ENCODE peak calls at places on chromosomes 5 and 9, in nine cellular contexts. One of them, this sample, is unnamed.

GRCh38 chr9:27888661-27889295 is 315.5 kb upstream of the C9orf72 start:
- DNase-seq in IMR-90: no peak
- DNase-seq in WERI-Rb-1: peak
- DNase-seq in dorsolateral prefrontal cortex: no peak
- DNase-seq in cardiac muscle cell: no peak
- DNase-seq in CD4-positive, alpha-beta memory T cell: peak
- DNase-seq in endodermal cell: peak
- DNase-seq in A549: peak
- DNase-seq in choroid plexus epithelial cell: peak
- DNase-seq in this sample: peak

GRCh38 chr5:68251386-68251785 is 35.8 kb downstream of the PIK3R1 start:
- DNase-seq in A549: no peak
- DNase-seq in cardiac muscle cell: no peak
- DNase-seq in endodermal cell: peak
- DNase-seq in choroid plexus epithelial cell: peak
- DNase-seq in WERI-Rb-1: no peak
- DNase-seq in IMR-90: peak
- DNase-seq in CD4-positive, alpha-beta memory T cell: peak
- DNase-seq in dorsolateral prefrontal cortex: no peak
- DNase-seq in this sample: peak

GRCh38 chr5:169002941-169003555 is 297.9 kb downstream of the SLIT3 start:
- DNase-seq in choroid plexus epithelial cell: no peak
- DNase-seq in A549: no peak
- DNase-seq in CD4-positive, alpha-beta memory T cell: no peak
- DNase-seq in WERI-Rb-1: no peak
- DNase-seq in cardiac muscle cell: no peak
- DNase-seq in endodermal cell: no peak
- DNase-seq in dorsolateral prefrontal cortex: no peak
- DNase-seq in IMR-90: no peak
- DNase-seq in this sample: no peak

GRCh38 chr5:151811593-151812321 is 40.0 kb downstream of the G3BP1 start:
- DNase-seq in endodermal cell: no peak
- DNase-seq in dorsolateral prefrontal cortex: no peak
- DNase-seq in WERI-Rb-1: no peak
- DNase-seq in choroid plexus epithelial cell: peak
- DNase-seq in cardiac muscle cell: no peak
- DNase-seq in CD4-positive, alpha-beta memory T cell: no peak
- DNase-seq in A549: no peak
- DNase-seq in IMR-90: peak
- DNase-seq in this sample: peak

GRCh38 chr5:78648359-78649219 is at the start of gene LHFPL2:
- DNase-seq in choroid plexus epithelial cell: peak
- DNase-seq in WERI-Rb-1: peak
- DNase-seq in CD4-positive, alpha-beta memory T cell: no peak
- DNase-seq in A549: peak
- DNase-seq in IMR-90: peak
- DNase-seq in cardiac muscle cell: peak
- DNase-seq in endodermal cell: peak
- DNase-seq in dorsolateral prefrontal cortex: no peak
- DNase-seq in this sample: peak

GRCh38 chr9:135085830-135086546 is 1.5 kb upstream of the OLFM1 start:
- DNase-seq in choroid plexus epithelial cell: peak
- DNase-seq in A549: peak
- DNase-seq in endodermal cell: peak
- DNase-seq in IMR-90: peak
- DNase-seq in dorsolateral prefrontal cortex: peak
- DNase-seq in WERI-Rb-1: peak
- DNase-seq in CD4-positive, alpha-beta memory T cell: no peak
- DNase-seq in cardiac muscle cell: peak
- DNase-seq in this sample: peak

GRCh38 chr9:117034862-117035261 is 347.8 kb downstream of the TRIM32 start:
- DNase-seq in endodermal cell: peak
- DNase-seq in cardiac muscle cell: peak
- DNase-seq in dorsolateral prefrontal cortex: no peak
- DNase-seq in A549: no peak
- DNase-seq in choroid plexus epithelial cell: peak
- DNase-seq in WERI-Rb-1: no peak
- DNase-seq in IMR-90: peak
- DNase-seq in CD4-positive, alpha-beta memory T cell: no peak
- DNase-seq in this sample: peak

GRCh38 chr5:16913187-16913839 is 22.8 kb downstream of the MYO10 start:
- DNase-seq in CD4-positive, alpha-beta memory T cell: no peak
- DNase-seq in cardiac muscle cell: no peak
- DNase-seq in endodermal cell: no peak
- DNase-seq in IMR-90: no peak
- DNase-seq in WERI-Rb-1: no peak
- DNase-seq in dorsolateral prefrontal cortex: peak
- DNase-seq in A549: no peak
- DNase-seq in choroid plexus epithelial cell: no peak
- DNase-seq in this sample: peak

GRCh38 chr5:96729156-96729555 is 67.0 kb downstream of the CAST start:
- DNase-seq in CD4-positive, alpha-beta memory T cell: no peak
- DNase-seq in IMR-90: no peak
- DNase-seq in WERI-Rb-1: no peak
- DNase-seq in choroid plexus epithelial cell: no peak
- DNase-seq in dorsolateral prefrontal cortex: no peak
- DNase-seq in endodermal cell: no peak
- DNase-seq in cardiac muscle cell: no peak
- DNase-seq in A549: no peak
- DNase-seq in this sample: no peak

GRCh38 chr9:135221576-135221950 is 134.1 kb downstream of the OLFM1 start:
- DNase-seq in choroid plexus epithelial cell: no peak
- DNase-seq in dorsolateral prefrontal cortex: no peak
- DNase-seq in CD4-positive, alpha-beta memory T cell: no peak
- DNase-seq in A549: no peak
- DNase-seq in WERI-Rb-1: no peak
- DNase-seq in IMR-90: no peak
- DNase-seq in endodermal cell: no peak
- DNase-seq in cardiac muscle cell: no peak
- DNase-seq in this sample: no peak

GRCh38 chr5:159826351-159827222 is 89.7 kb upstream of the ADRA1B start:
- DNase-seq in choroid plexus epithelial cell: peak
- DNase-seq in endodermal cell: no peak
- DNase-seq in A549: peak
- DNase-seq in WERI-Rb-1: no peak
- DNase-seq in dorsolateral prefrontal cortex: no peak
- DNase-seq in IMR-90: peak
- DNase-seq in cardiac muscle cell: no peak
- DNase-seq in CD4-positive, alpha-beta memory T cell: no peak
- DNase-seq in this sample: peak

GRCh38 chr5:83209963-83210362 is 132.6 kb downstream of the XRCC4 start:
- DNase-seq in cardiac muscle cell: no peak
- DNase-seq in dorsolateral prefrontal cortex: no peak
- DNase-seq in A549: no peak
- DNase-seq in CD4-positive, alpha-beta memory T cell: no peak
- DNase-seq in WERI-Rb-1: no peak
- DNase-seq in endodermal cell: no peak
- DNase-seq in IMR-90: no peak
- DNase-seq in choroid plexus epithelial cell: no peak
- DNase-seq in this sample: no peak

GRCh38 chr9:116365056-116365471 is 211.5 kb downstream of the PAPPA start:
- DNase-seq in IMR-90: peak
- DNase-seq in WERI-Rb-1: no peak
- DNase-seq in cardiac muscle cell: no peak
- DNase-seq in endodermal cell: no peak
- DNase-seq in A549: no peak
- DNase-seq in CD4-positive, alpha-beta memory T cell: no peak
- DNase-seq in choroid plexus epithelial cell: peak
- DNase-seq in dorsolateral prefrontal cortex: peak
- DNase-seq in this sample: peak

GRCh38 chr9:77433675-77434445 is 214.3 kb downstream of the GNA14 start:
- DNase-seq in A549: peak
- DNase-seq in IMR-90: peak
- DNase-seq in cardiac muscle cell: peak
- DNase-seq in endodermal cell: peak
- DNase-seq in dorsolateral prefrontal cortex: peak
- DNase-seq in CD4-positive, alpha-beta memory T cell: peak
- DNase-seq in choroid plexus epithelial cell: peak
- DNase-seq in WERI-Rb-1: peak
- DNase-seq in this sample: peak

GRCh38 chr5:112929336-112930081 is 7.5 kb upstream of the REEP5 start:
- DNase-seq in choroid plexus epithelial cell: no peak
- DNase-seq in cardiac muscle cell: no peak
- DNase-seq in A549: no peak
- DNase-seq in endodermal cell: no peak
- DNase-seq in IMR-90: peak
- DNase-seq in WERI-Rb-1: no peak
- DNase-seq in CD4-positive, alpha-beta memory T cell: no peak
- DNase-seq in dorsolateral prefrontal cortex: no peak
- DNase-seq in this sample: no peak

GRCh38 chr5:149125386-149125891 is 15.9 kb upstream of the ABLIM3 start:
- DNase-seq in WERI-Rb-1: no peak
- DNase-seq in dorsolateral prefrontal cortex: no peak
- DNase-seq in choroid plexus epithelial cell: peak
- DNase-seq in IMR-90: peak
- DNase-seq in A549: no peak
- DNase-seq in cardiac muscle cell: peak
- DNase-seq in CD4-positive, alpha-beta memory T cell: no peak
- DNase-seq in endodermal cell: peak
- DNase-seq in this sample: peak

GRCh38 chr9:4585135-4585534 is 77.0 kb upstream of the PLPP6 start:
- DNase-seq in endodermal cell: peak
- DNase-seq in choroid plexus epithelial cell: no peak
- DNase-seq in IMR-90: no peak
- DNase-seq in cardiac muscle cell: no peak
- DNase-seq in CD4-positive, alpha-beta memory T cell: no peak
- DNase-seq in A549: no peak
- DNase-seq in dorsolateral prefrontal cortex: no peak
- DNase-seq in WERI-Rb-1: no peak
- DNase-seq in this sample: no peak

GRCh38 chr9:70404261-70404660 is 10.2 kb downstream of the KLF9 start:
- DNase-seq in CD4-positive, alpha-beta memory T cell: no peak
- DNase-seq in A549: no peak
- DNase-seq in choroid plexus epithelial cell: no peak
- DNase-seq in cardiac muscle cell: no peak
- DNase-seq in IMR-90: no peak
- DNase-seq in endodermal cell: peak
- DNase-seq in WERI-Rb-1: no peak
- DNase-seq in dorsolateral prefrontal cortex: no peak
- DNase-seq in this sample: no peak
- H3K4me3 ChIP-seq in CD4-positive, alpha-beta memory T cell: no peak
- H3K4me3 ChIP-seq in A549: no peak
- H3K4me3 ChIP-seq in choroid plexus epithelial cell: no peak
- H3K4me3 ChIP-seq in cardiac muscle cell: no peak
- H3K4me3 ChIP-seq in IMR-90: no peak
- H3K4me3 ChIP-seq in endodermal cell: no peak
- H3K4me3 ChIP-seq in WERI-Rb-1: no peak
- H3K4me3 ChIP-seq in dorsolateral prefrontal cortex: no peak
- H3K4me3 ChIP-seq in this sample: no peak

DNA sequence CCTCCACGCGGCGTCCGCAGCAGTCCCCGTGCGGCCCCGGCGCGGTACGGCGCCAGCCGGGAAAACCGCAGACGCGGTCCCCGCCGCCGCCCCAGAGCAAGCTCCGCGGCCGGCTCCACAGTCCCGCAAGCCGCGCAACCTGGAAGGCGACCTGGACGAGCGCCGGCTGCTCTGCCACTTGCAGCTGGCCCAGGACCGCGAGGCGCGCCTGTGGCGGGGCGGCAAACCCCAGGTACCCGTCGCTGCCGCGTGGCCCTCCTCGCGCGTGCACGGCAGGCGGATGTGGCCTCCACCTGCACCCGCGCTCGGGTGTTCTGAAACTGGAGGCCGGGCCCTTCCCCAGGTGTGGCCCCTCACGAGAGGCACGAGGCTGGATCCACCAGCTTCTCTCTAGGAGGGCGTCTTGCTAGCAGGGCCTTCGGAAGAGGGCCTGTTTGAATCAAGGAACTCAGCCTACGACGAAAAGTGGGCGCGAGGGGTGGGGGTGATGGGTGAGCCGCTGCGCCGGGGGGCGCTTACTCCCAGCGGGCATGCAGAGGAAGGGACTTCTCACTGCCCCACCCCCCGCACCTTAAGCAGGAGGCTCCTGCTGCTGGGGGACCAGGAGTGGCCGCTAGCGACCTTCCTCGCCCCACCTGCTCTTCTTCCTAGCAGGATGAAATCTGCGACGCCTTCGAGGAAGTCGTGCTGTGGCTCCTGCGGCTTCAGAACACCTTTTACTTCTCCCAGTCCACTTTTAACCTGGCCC is 641 bp downstream of the CCNI2 start:
- DNase-seq in choroid plexus epithelial cell: no peak
- DNase-seq in IMR-90: no peak
- DNase-seq in WERI-Rb-1: no peak
- DNase-seq in endodermal cell: peak
- DNase-seq in cardiac muscle cell: peak
- DNase-seq in A549: no peak
- DNase-seq in dorsolateral prefrontal cortex: no peak
- DNase-seq in CD4-positive, alpha-beta memory T cell: peak
- DNase-seq in this sample: no peak
- H3K4me3 ChIP-seq in choroid plexus epithelial cell: no peak
- H3K4me3 ChIP-seq in IMR-90: no peak
- H3K4me3 ChIP-seq in WERI-Rb-1: no peak
- H3K4me3 ChIP-seq in endodermal cell: peak
- H3K4me3 ChIP-seq in cardiac muscle cell: peak
- H3K4me3 ChIP-seq in A549: peak
- H3K4me3 ChIP-seq in dorsolateral prefrontal cortex: peak
- H3K4me3 ChIP-seq in CD4-positive, alpha-beta memory T cell: peak
- H3K4me3 ChIP-seq in this sample: peak

DNA sequence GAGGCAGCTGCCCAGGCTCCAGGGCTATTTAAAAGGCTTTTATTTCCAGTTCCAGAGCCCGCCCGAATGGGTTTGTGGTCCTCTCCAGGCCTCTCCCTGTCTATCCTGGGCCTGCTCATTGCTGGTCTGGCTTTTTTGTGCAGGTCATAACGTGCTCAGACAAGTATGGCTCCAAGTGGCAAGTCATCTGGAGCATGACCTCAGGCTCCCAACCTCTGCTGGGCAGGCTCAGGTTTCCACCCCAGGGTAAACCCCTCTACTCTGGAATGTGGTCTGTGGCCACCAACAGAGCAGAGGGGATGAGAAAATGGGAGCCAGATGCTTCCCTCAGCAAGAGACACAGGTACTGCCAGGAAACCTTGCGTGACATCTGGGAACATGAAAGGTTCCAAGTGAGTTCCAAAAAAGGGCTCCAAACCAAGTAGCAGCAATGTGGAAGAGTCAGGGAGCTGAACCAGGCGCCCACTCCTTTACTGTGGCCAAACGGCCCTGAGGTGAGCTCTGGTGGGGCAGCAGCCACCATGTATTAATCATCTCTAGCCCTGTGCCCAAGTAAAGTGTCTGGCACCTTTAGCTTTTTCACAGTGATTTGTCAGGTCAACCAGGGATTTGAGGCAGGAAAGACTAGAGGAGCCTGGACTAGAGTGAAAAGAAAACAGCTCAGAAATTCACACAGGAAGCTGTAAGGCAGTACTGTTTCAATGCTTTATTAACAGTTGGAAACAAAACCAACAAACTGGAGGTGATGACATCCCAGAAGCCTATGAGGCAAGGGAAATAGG is 25.6 kb downstream of the PCDHGC5 start:
- DNase-seq in A549: no peak
- DNase-seq in IMR-90: peak
- DNase-seq in cardiac muscle cell: no peak
- DNase-seq in endodermal cell: peak
- DNase-seq in dorsolateral prefrontal cortex: no peak
- DNase-seq in CD4-positive, alpha-beta memory T cell: no peak
- DNase-seq in choroid plexus epithelial cell: peak
- DNase-seq in WERI-Rb-1: no peak
- DNase-seq in this sample: peak
- H3K4me3 ChIP-seq in A549: no peak
- H3K4me3 ChIP-seq in IMR-90: no peak
- H3K4me3 ChIP-seq in cardiac muscle cell: no peak
- H3K4me3 ChIP-seq in endodermal cell: no peak
- H3K4me3 ChIP-seq in dorsolateral prefrontal cortex: peak
- H3K4me3 ChIP-seq in CD4-positive, alpha-beta memory T cell: no peak
- H3K4me3 ChIP-seq in choroid plexus epithelial cell: peak
- H3K4me3 ChIP-seq in WERI-Rb-1: no peak
- H3K4me3 ChIP-seq in this sample: no peak

GRCh38 chr5:173242079-173242478 is 7.1 kb upstream of the NKX2-5 start:
- DNase-seq in dorsolateral prefrontal cortex: no peak
- DNase-seq in WERI-Rb-1: no peak
- DNase-seq in endodermal cell: peak
- DNase-seq in cardiac muscle cell: peak
- DNase-seq in A549: no peak
- DNase-seq in IMR-90: no peak
- DNase-seq in CD4-positive, alpha-beta memory T cell: no peak
- DNase-seq in choroid plexus epithelial cell: no peak
- DNase-seq in this sample: no peak
- H3K4me3 ChIP-seq in dorsolateral prefrontal cortex: no peak
- H3K4me3 ChIP-seq in WERI-Rb-1: no peak
- H3K4me3 ChIP-seq in endodermal cell: no peak
- H3K4me3 ChIP-seq in cardiac muscle cell: peak
- H3K4me3 ChIP-seq in A549: no peak
- H3K4me3 ChIP-seq in IMR-90: no peak
- H3K4me3 ChIP-seq in CD4-positive, alpha-beta memory T cell: no peak
- H3K4me3 ChIP-seq in choroid plexus epithelial cell: no peak
- H3K4me3 ChIP-seq in this sample: no peak

This sample was measured in bronchial epithelial cell.